ENCODE peak calls at places on chromosomes 16 and 17, in six cellular contexts. K, A, U, N, G and Y are unnamed samples.
A peak's percentile ranks its signal among the peaks of the same experiment; 100 is the strongest.

GRCh38 chr17:71033336-71033735 is 864.0 kb downstream of the KCNJ2 start:
- DNase-seq in K (no peak), A (no peak), U (no peak), N (no peak), G (no peak), Y (no peak)

GRCh38 chr16:1834096-1834495 is 7.1 kb downstream of the FAHD1 start:
- DNase-seq in K (no peak), A (no peak), U (no peak), N (no peak), G (no peak), Y (no peak)

GRCh38 chr16:75627856-75628255 is 4.8 kb upstream of the ADAT1 start:
- DNase-seq in K (no peak), A (no peak), U (no peak), N (no peak), G (no peak), Y (no peak)

GRCh38 chr17:3960764-3961163 is 3.5 kb downstream of the ATP2A3 start:
- DNase-seq in K (no peak), A (no peak), U (peak; percentile 44), N (no peak), G (no peak), Y (peak; percentile 73)

GRCh38 chr17:28347261-28347891 is 10.0 kb downstream of the POLDIP2 start:
- DNase-seq in K (peak; percentile 60), A (no peak), U (no peak), N (no peak), G (no peak), Y (no peak)

GRCh38 chr16:4321286-4322120 is 5.6 kb downstream of the GLIS2 start:
- DNase-seq in K (peak; percentile 44), A (no peak), U (no peak), N (peak; percentile 66), G (no peak), Y (peak; percentile 81)

GRCh38 chr16:88597856-88598491 is 27.8 kb downstream of the ZC3H18 start:
- DNase-seq in K (no peak), A (no peak), U (no peak), N (no peak), G (no peak), Y (no peak)

GRCh38 chr17:67575325-67575724 is 142.4 kb upstream of the NOL11 start:
- DNase-seq in K (no peak), A (no peak), U (peak; percentile 22), N (no peak), G (peak; percentile 90), Y (no peak)

GRCh38 chr17:35313875-35314409 is 59.5 kb downstream of the SLFN11 start:
- DNase-seq in K (peak; percentile 38), A (no peak), U (peak; percentile 14), N (no peak), G (no peak), Y (no peak)

GRCh38 chr16:81429045-81429521 is 15.5 kb upstream of the CMIP start:
- DNase-seq in K (peak; percentile 46), A (no peak), U (peak; percentile 53), N (no peak), G (no peak), Y (peak; percentile 46)

GRCh38 chr16:74280448-74280847 is 16.2 kb upstream of the PSMD7 start:
- DNase-seq in K (no peak), A (no peak), U (no peak), N (no peak), G (no peak), Y (no peak)

GRCh38 chr17:73820686-73821448 is 176.6 kb upstream of the SDK2 start:
- DNase-seq in K (no peak), A (no peak), U (peak; percentile 23), N (peak; percentile 12), G (no peak), Y (no peak)

GRCh38 chr16:28010671-28011070 is 52.8 kb downstream of the GSG1L start:
- DNase-seq in K (no peak), A (no peak), U (no peak), N (no peak), G (no peak), Y (peak; percentile 30)

GRCh38 chr16:87317766-87318121 is 552 bp upstream of the C16orf95 start:
- DNase-seq in K (peak; percentile 78), A (peak; percentile 60), U (peak; percentile 73), N (peak; percentile 84), G (no peak), Y (peak; percentile 73)

GRCh38 chr17:63918305-63918704 is 334 bp downstream of the GH1 start:
- DNase-seq in K (peak; percentile 27), A (no peak), U (no peak), N (no peak), G (no peak), Y (no peak)

GRCh38 chr17:68461589-68461988 is 4.3 kb upstream of the WIPI1 start:
- DNase-seq in K (no peak), A (no peak), U (peak; percentile 38), N (no peak), G (no peak), Y (no peak)

GRCh38 chr17:50047083-50047482 is 8.8 kb upstream of the ITGA3 start:
- DNase-seq in K (no peak), A (no peak), U (no peak), N (no peak), G (no peak), Y (no peak)

GRCh38 chr16:57447142-57447962 is at the start of the genes CIAPIN1 and COQ9:
- DNase-seq in K (peak; percentile 97), A (peak; percentile 89), U (peak; percentile 96), N (peak; percentile 98), G (peak; percentile 97), Y (peak; percentile 96)
- TF ChIP-seq EP300 in K (no peak), A (no peak), U (no peak), N (no peak), G (no peak), Y (no peak)

GRCh38 chr17:58390884-58391283 is 26.4 kb downstream of the RNF43 start:
- DNase-seq in K (no peak), A (no peak), U (no peak), N (no peak), G (no peak), Y (no peak)

GRCh38 chr17:58388302-58389190 is 28.8 kb downstream of the RNF43 start:
- DNase-seq in K (no peak), A (no peak), U (no peak), N (no peak), G (no peak), Y (no peak)

GRCh38 chr17:58394534-58395223 is 22.7 kb downstream of the RNF43 start:
- DNase-seq in K (no peak), A (no peak), U (no peak), N (no peak), G (no peak), Y (no peak)

GRCh38 chr17:58387834-58388233 is 29.5 kb downstream of the RNF43 start:
- DNase-seq in K (no peak), A (no peak), U (peak; percentile 66), N (no peak), G (no peak), Y (no peak)

DNA sequence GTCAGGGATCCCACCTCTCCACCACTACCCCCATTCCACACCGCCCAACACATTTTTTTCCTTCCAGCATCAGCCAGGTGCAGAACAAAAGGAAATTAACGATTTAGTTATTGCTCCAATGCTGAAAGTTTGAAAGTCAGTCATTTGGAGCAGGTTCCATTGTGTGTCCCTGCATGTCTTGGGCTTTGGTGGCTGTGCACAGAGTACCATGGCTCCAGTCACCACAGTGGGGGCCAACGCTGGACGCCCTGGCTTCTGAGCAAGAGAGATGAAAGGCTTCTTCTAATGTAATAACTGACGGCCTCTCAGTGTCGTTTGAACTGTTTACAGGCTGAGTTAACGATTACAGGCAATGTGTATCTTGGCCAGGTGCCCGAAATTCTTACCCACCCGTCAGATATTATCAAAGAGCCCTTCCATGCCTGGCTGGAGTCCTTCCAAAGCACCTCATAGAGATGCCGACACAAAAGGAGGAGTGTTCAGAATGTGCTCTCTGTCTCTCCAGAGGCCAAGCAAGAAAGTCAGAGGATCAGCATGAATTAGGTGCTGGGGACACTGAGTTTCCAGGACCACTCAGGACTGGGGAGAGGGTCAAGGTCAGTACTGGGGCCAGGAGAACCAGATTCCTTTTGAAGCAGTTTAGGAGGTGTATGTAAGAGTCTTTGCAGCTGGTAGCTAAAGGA is 25.9 kb downstream of the RNF43 start:
- DNase-seq in K (no peak), A (peak; percentile 67), U (peak; percentile 93), N (no peak), G (no peak), Y (no peak)
- TF ChIP-seq EP300 in K (no peak), A (peak; percentile 90), U (no peak), N (no peak), G (no peak), Y (no peak)

DNA sequence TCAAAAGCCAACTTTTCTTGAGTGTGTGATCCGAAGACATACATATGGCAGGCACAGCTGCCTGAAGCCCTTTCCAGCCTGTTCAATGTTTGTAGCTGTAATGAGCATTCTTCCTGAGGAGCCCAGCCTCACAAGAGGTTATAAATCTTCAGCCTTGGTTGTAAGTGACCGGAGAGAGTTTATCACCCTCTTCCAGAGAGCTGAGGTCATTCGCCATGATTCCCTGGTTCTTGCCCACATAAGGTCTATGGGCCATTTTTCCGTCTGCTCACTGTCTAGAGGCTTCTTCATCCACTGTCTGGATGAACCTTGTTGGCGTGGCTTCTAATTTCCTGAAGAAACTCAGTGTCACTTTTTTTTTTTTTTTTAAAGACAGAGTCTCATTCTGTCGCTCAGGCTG is 9.7 kb upstream of the CSF3 start:
- DNase-seq in K (no peak), A (no peak), U (no peak), N (no peak), G (no peak), Y (no peak)
- TF ChIP-seq EP300 in K (no peak), A (no peak), U (no peak), N (no peak), G (no peak), Y (no peak)

GRCh38 chr16:71287454-71287853 is 1.7 kb downstream of the CMTR2 start:
- DNase-seq in K (no peak), A (no peak), U (no peak), N (no peak), G (no peak), Y (no peak)

GRCh38 chr16:71287903-71288302 is 1.3 kb downstream of the CMTR2 start:
- DNase-seq in K (no peak), A (no peak), U (no peak), N (no peak), G (no peak), Y (no peak)

GRCh38 chr16:71289732-71290062 is 495 bp upstream of the CMTR2 start:
- DNase-seq in K (no peak), A (no peak), U (no peak), N (no peak), G (no peak), Y (no peak)

GRCh38 chr16:71288570-71288889 is 672 bp downstream of the CMTR2 start:
- DNase-seq in K (no peak), A (no peak), U (no peak), N (no peak), G (no peak), Y (no peak)

DNA sequence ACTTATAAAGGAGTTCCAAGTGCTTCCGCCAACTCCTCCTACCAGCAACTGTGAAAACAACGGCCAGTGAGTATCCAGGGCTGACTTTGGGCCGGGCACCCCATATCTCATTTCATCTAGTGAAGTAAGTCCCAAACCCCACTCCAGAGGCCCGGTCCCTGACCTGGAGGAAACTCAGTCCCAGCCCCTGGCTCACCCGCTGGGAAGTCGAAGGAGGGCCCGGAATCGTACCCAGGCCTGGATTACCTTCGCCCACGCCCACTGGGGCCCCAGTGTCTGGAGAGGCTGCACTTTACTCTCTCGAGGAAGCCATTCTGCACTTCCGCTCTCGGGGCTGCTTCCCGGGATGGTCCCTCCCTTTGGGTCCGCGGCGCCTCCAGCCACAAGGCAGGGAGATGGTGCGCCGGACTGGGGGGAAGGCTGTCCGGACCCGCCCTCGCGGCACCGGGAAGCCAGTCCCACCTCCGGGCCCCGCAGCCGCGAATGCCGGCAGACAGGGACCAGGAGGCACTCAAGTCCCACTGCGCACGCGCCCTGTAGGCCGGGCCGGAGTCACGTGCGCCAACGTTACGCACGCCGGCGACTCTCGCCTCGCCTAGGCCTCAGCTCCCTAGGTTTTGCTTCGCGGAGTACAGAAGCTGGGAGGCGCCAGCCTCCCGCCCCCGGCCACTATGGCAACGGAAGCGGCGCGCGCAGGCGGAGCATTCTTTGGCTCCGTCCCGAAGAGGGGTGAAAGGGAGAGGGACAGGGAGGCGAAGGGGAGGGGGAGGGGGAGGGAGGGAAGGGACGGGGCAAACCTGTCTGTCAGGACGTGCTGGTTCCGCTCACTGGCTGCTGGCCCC is at the start of gene CMTR2:
- DNase-seq in K (peak; percentile 96), A (peak; percentile 95), U (peak; percentile 96), N (peak; percentile 98), G (peak; percentile 98), Y (peak; percentile 99)
- TF ChIP-seq EP300 in K (no peak), A (no peak), U (no peak), N (no peak), G (no peak), Y (no peak)